ENCODE peak calls at places on chromosomes 13 and 19, in nine cellular contexts. R is heart right ventricle, G is ovary, D is uterus, L is suprapubic skin, N is mucosa of descending colon, M is neural progenitor cell, K is tibial artery, I is IMR-90. P is an unnamed sample.

GRCh38 chr19:48325265-48325910 is at the start of gene EMP3:
- DNase-seq in R (peak; percentile 86), G (peak; percentile 88), D (peak; percentile 91), L (peak; percentile 92), N (peak; percentile 88), M (peak; percentile 86), K (peak; percentile 95), I (peak; percentile 92), P (peak; percentile 79)

GRCh38 chr19:42079886-42080763 is 4.2 kb downstream of the ZNF574 start:
- DNase-seq in R (no peak), G (no peak), D (no peak), L (no peak), N (no peak), M (no peak), K (no peak), I (no peak), P (no peak)

GRCh38 chr13:105410602-105411001 is 1124.9 kb downstream of the EFNB2 start:
- DNase-seq in R (peak; percentile 49), G (no peak), D (no peak), L (no peak), N (no peak), M (peak; percentile 77), K (no peak), I (peak; percentile 12), P (peak; percentile 46)

GRCh38 chr13:82976499-82976898 is 905.8 kb downstream of the SLITRK1 start:
- DNase-seq in R (no peak), G (no peak), D (no peak), L (no peak), N (no peak), M (no peak), K (no peak), I (peak; percentile 1), P (no peak)

GRCh38 chr13:95457294-95457693 is 95.2 kb upstream of the CLDN10 start:
- DNase-seq in R (no peak), G (no peak), D (no peak), L (no peak), N (no peak), M (no peak), K (no peak), I (peak; percentile 10), P (no peak)

GRCh38 chr13:99559560-99559959 is 58.3 kb downstream of the TM9SF2 start:
- DNase-seq in R (no peak), G (no peak), D (no peak), L (no peak), N (no peak), M (no peak), K (no peak), I (no peak), P (no peak)

GRCh38 chr13:111539252-111539651 is 218.8 kb downstream of the TEX29 start:
- DNase-seq in R (no peak), G (no peak), D (no peak), L (no peak), N (no peak), M (no peak), K (peak; percentile 39), I (no peak), P (no peak)

GRCh38 chr13:101424381-101425155 is 8.3 kb upstream of the NALCN start:
- DNase-seq in R (no peak), G (no peak), D (no peak), L (no peak), N (no peak), M (no peak), K (no peak), I (peak; percentile 57), P (no peak)

GRCh38 chr19:41323023-41323422 is 13.1 kb downstream of the CCDC97 start:
- DNase-seq in R (no peak), G (peak; percentile 71), D (peak; percentile 62), L (no peak), N (no peak), M (no peak), K (no peak), I (peak; percentile 92), P (no peak)

GRCh38 chr13:106987435-106987800 is 419.5 kb upstream of the ARGLU1 start:
- DNase-seq in R (no peak), G (no peak), D (no peak), L (no peak), N (no peak), M (no peak), K (no peak), I (no peak), P (no peak)

GRCh38 chr19:39998511-39998910 is 1.7 kb downstream of the ZNF546 start:
- DNase-seq in R (no peak), G (no peak), D (no peak), L (no peak), N (no peak), M (no peak), K (no peak), I (peak; percentile 76), P (no peak)

GRCh38 chr19:38851622-38852230 is 1.9 kb upstream of the HNRNPL start:
- DNase-seq in R (peak; percentile 96), G (peak; percentile 96), D (peak; percentile 94), L (peak; percentile 96), N (peak; percentile 97), M (peak; percentile 96), K (peak; percentile 96), I (peak; percentile 88), P (peak; percentile 93)

GRCh38 chr19:4060621-4061177 is 6.0 kb downstream of the ZBTB7A start:
- DNase-seq in R (no peak), G (no peak), D (no peak), L (no peak), N (peak; percentile 79), M (no peak), K (no peak), I (no peak), P (no peak)
- H3K4me1 ChIP-seq in R (peaks cover 76% of the 10 kb centered on the region), G (peaks cover 52% of the 10 kb centered on the region), D (peaks cover 11% of the 10 kb centered on the region), L (peaks cover 73% of the 10 kb centered on the region), N (peaks cover 68% of the 10 kb centered on the region), M (peaks cover 6% of the 10 kb centered on the region), K (peaks cover 10% of the 10 kb centered on the region), I (peaks cover 45% of the 10 kb centered on the region), P (peaks cover 60% of the 10 kb centered on the region)

GRCh38 chr19:6236310-6237291 is 43.2 kb downstream of the MLLT1 start:
- DNase-seq in R (no peak), G (peak; percentile 42), D (no peak), L (peak; percentile 81), N (peak; percentile 79), M (no peak), K (no peak), I (no peak), P (no peak)
- H3K4me1 ChIP-seq in R (peaks cover 100% of the 10 kb centered on the region), G (peaks cover 46% of the 10 kb centered on the region), D (peaks cover 13% of the 10 kb centered on the region), L (peaks cover 97% of the 10 kb centered on the region), N (peaks cover 13% of the 10 kb centered on the region), M (peaks cover 14% of the 10 kb centered on the region), K (no peaks in the 10 kb centered on the region), I (peaks cover 37% of the 10 kb centered on the region), P (peaks cover 82% of the 10 kb centered on the region)

GRCh38 chr13:23639672-23640275 is 69.6 kb downstream of the TNFRSF19 start:
- DNase-seq in R (no peak), G (no peak), D (no peak), L (no peak), N (no peak), M (no peak), K (no peak), I (no peak), P (no peak)
- H3K4me1 ChIP-seq in R (peaks cover 63% of the 10 kb centered on the region), G (peaks cover 5% of the 10 kb centered on the region), D (no peaks in the 10 kb centered on the region), L (peaks cover 38% of the 10 kb centered on the region), N (no peaks in the 10 kb centered on the region), M (peaks cover 38% of the 10 kb centered on the region), K (no peaks in the 10 kb centered on the region), I (peaks cover 8% of the 10 kb centered on the region), P (no peaks in the 10 kb centered on the region)

GRCh38 chr19:1849132-1849474 is 820 bp upstream of the REXO1 start:
- DNase-seq in R (no peak), G (no peak), D (no peak), L (no peak), N (no peak), M (no peak), K (no peak), I (no peak), P (no peak)
- H3K4me1 ChIP-seq in R (peaks cover 58% of the 10 kb centered on the region), G (peaks cover 14% of the 10 kb centered on the region), D (no peaks in the 10 kb centered on the region), L (peaks cover 67% of the 10 kb centered on the region), N (peaks cover 56% of the 10 kb centered on the region), M (peaks cover 14% of the 10 kb centered on the region), K (no peaks in the 10 kb centered on the region), I (peaks cover 13% of the 10 kb centered on the region), P (peaks cover 71% of the 10 kb centered on the region)

GRCh38 chr19:2282062-2282861 is at the start of gene PEAK3:
- DNase-seq in R (peak; percentile 81), G (no peak), D (peak; percentile 51), L (peak; percentile 81), N (peak; percentile 90), M (peak; percentile 62), K (peak; percentile 84), I (peak; percentile 24), P (peak; percentile 41)
- H3K4me1 ChIP-seq in R (peaks cover 14% of the 10 kb centered on the region), G (peaks cover 6% of the 10 kb centered on the region), D (no peaks in the 10 kb centered on the region), L (peaks cover 17% of the 10 kb centered on the region), N (peaks cover 4% of the 10 kb centered on the region), M (peaks cover 9% of the 10 kb centered on the region), K (no peaks in the 10 kb centered on the region), I (peaks cover 7% of the 10 kb centered on the region), P (peaks cover 13% of the 10 kb centered on the region)

GRCh38 chr19:8512115-8512967 is 1.6 kb downstream of the ZNF414 start:
- DNase-seq in R (no peak), G (peak; percentile 45), D (no peak), L (no peak), N (peak; percentile 71), M (peak; percentile 33), K (no peak), I (no peak), P (no peak)

GRCh38 chr19:8513687-8514504 is at the start of gene ZNF414:
- DNase-seq in R (peak; percentile 95), G (peak; percentile 98), D (peak; percentile 98), L (peak; percentile 98), N (peak; percentile 98), M (peak; percentile 98), K (peak; percentile 98), I (peak; percentile 95), P (peak; percentile 98)

GRCh38 chr19:8510589-8511115 is 3.3 kb downstream of the ZNF414 start:
- DNase-seq in R (no peak), G (no peak), D (no peak), L (no peak), N (no peak), M (no peak), K (no peak), I (no peak), P (no peak)

GRCh38 chr19:8512991-8513686 is 828 bp downstream of the ZNF414 start:
- DNase-seq in R (no peak), G (peak; percentile 61), D (no peak), L (no peak), N (peak; percentile 71), M (no peak), K (no peak), I (no peak), P (no peak)

DNA sequence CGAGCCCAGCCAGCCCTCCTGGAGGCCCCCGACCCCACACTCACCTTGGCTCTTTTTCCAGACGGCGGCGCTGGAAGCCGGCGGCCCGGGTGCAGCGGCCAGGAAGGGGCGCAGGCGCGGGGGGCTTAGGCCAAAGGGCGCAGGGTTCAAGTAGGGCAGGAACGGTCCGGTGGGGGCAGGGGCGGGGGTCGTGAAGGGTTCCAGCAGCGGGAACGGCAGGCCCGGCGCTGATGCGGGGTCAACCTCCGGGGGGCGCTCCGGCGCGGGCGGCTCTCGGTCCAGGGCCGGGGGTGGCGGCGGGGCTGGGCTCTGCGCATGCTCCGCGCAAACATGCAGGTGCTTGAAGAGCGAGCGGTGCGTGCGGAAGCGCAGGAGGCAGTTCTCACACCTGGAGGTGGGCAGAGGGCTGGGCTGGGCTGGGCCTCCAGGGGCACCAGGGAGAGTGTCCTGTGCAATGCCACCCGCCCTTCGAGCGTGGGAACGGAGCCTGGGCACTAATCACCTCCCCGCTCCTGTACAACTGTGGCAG is 2.3 kb downstream of the ZNF414 start:
- DNase-seq in R (no peak), G (peak; percentile 51), D (no peak), L (no peak), N (peak; percentile 71), M (no peak), K (no peak), I (no peak), P (no peak)
- H3K4me1 ChIP-seq in R (peaks cover 21% of the 10 kb centered on the region), G (peaks cover 10% of the 10 kb centered on the region), D (no peaks in the 10 kb centered on the region), L (peaks cover 40% of the 10 kb centered on the region), N (peaks cover 13% of the 10 kb centered on the region), M (peaks cover 11% of the 10 kb centered on the region), K (no peaks in the 10 kb centered on the region), I (peaks cover 7% of the 10 kb centered on the region), P (peaks cover 13% of the 10 kb centered on the region)

GRCh38 chr19:18743281-18743825 is 47.8 kb downstream of the COMP start:
- DNase-seq in R (peak; percentile 67), G (peak; percentile 88), D (peak; percentile 62), L (no peak), N (peak; percentile 79), M (peak; percentile 56), K (no peak), I (peak; percentile 76), P (no peak)
- H3K4me1 ChIP-seq in R (peaks cover 37% of the 10 kb centered on the region), G (peaks cover 12% of the 10 kb centered on the region), D (no peaks in the 10 kb centered on the region), L (peaks cover 13% of the 10 kb centered on the region), N (peaks cover 38% of the 10 kb centered on the region), M (peaks cover 12% of the 10 kb centered on the region), K (no peaks in the 10 kb centered on the region), I (peaks cover 7% of the 10 kb centered on the region), P (no peaks in the 10 kb centered on the region)

P was measured in tibial nerve.